ENCODE peak calls at places on chromosomes 3 and 15, in seven cellular contexts. O is AG04450; V is transverse colon; F is CD8-positive, alpha-beta memory T cell; D is A549; I is CD4-positive, alpha-beta T cell; T is effector memory CD4-positive, alpha-beta T cell. P is an unnamed sample.

GRCh38 chr3:149343951-149344350 is 10.5 kb upstream of the TM4SF18 start:
- DNase-seq in O (no peak), V (no peak), F (no peak), D (no peak), I (no peak), T (no peak), P (no peak)

GRCh38 chr3:133595341-133595740 is 21.9 kb downstream of the CDV3 start:
- DNase-seq in O (no peak), V (no peak), F (no peak), D (no peak), I (no peak), T (no peak), P (no peak)

GRCh38 chr15:74438696-74439316 is 5.0 kb upstream of the SEMA7A start:
- DNase-seq in O (peak; percentile 55), V (peak; percentile 68), F (peak; percentile 63), D (peak; percentile 64), I (peak; percentile 67), T (peak; percentile 48), P (peak; percentile 57)

GRCh38 chr3:13002398-13003124 is 70.7 kb downstream of the IQSEC1 start:
- DNase-seq in O (no peak), V (peak; percentile 4), F (peak; percentile 63), D (no peak), I (no peak), T (no peak), P (no peak)

GRCh38 chr15:49227602-49228001 is 57.6 kb downstream of the GALK2 start:
- DNase-seq in O (no peak), V (no peak), F (no peak), D (no peak), I (no peak), T (no peak), P (no peak)

GRCh38 chr3:169780738-169781137 is 7.5 kb downstream of the MYNN start:
- DNase-seq in O (no peak), V (no peak), F (no peak), D (no peak), I (no peak), T (no peak), P (no peak)

GRCh38 chr3:131731709-131732108 is 228.9 kb upstream of the MRPL3 start:
- DNase-seq in O (no peak), V (no peak), F (no peak), D (no peak), I (no peak), T (no peak), P (no peak)

GRCh38 chr3:8668216-8668615 is 23.6 kb upstream of the SSUH2 start:
- DNase-seq in O (no peak), V (no peak), F (no peak), D (no peak), I (no peak), T (no peak), P (no peak)

GRCh38 chr3:81998139-81998755 is 236.8 kb upstream of the GBE1 start:
- DNase-seq in O (no peak), V (no peak), F (no peak), D (no peak), I (no peak), T (no peak), P (no peak)

GRCh38 chr3:179020112-179020511 is 51.5 kb downstream of the ZMAT3 start:
- DNase-seq in O (no peak), V (no peak), F (no peak), D (no peak), I (no peak), T (no peak), P (no peak)

GRCh38 chr15:55588070-55588817 is at the start of gene PYGO1:
- DNase-seq in O (peak; percentile 24), V (peak; percentile 19), F (peak; percentile 7), D (peak; percentile 78), I (no peak), T (no peak), P (no peak)

GRCh38 chr15:84747423-84748273 is 744 bp upstream of the ZNF592 start:
- DNase-seq in O (no peak), V (peak; percentile 78), F (peak; percentile 77), D (peak; percentile 83), I (peak; percentile 63), T (peak; percentile 67), P (no peak)

GRCh38 chr15:45654749-45655148 is 19.9 kb downstream of the SQOR start:
- DNase-seq in O (no peak), V (no peak), F (no peak), D (no peak), I (no peak), T (no peak), P (no peak)

GRCh38 chr15:60703196-60703933 is 224.4 kb upstream of the ICE2 start:
- DNase-seq in O (no peak), V (no peak), F (no peak), D (no peak), I (no peak), T (no peak), P (no peak)

GRCh38 chr3:88167704-88168103 is 17.9 kb downstream of the C3orf38 start:
- DNase-seq in O (no peak), V (no peak), F (no peak), D (no peak), I (no peak), T (no peak), P (no peak)

GRCh38 chr3:49162751-49163419 is 3.2 kb downstream of the CCDC71 start:
- DNase-seq in O (no peak), V (no peak), F (no peak), D (no peak), I (no peak), T (no peak), P (no peak)

GRCh38 chr3:49166752-49167556 is 823 bp upstream of the CCDC71 start:
- DNase-seq in O (no peak), V (no peak), F (no peak), D (no peak), I (no peak), T (no peak), P (no peak)

GRCh38 chr3:49165771-49166751 is at the start of gene CCDC71:
- DNase-seq in O (peak; percentile 7), V (peak; percentile 73), F (peak; percentile 72), D (peak; percentile 61), I (peak; percentile 64), T (peak; percentile 49), P (peak; percentile 74)

GRCh38 chr3:49163609-49164008 is 2.5 kb downstream of the CCDC71 start:
- DNase-seq in O (no peak), V (no peak), F (no peak), D (no peak), I (no peak), T (no peak), P (no peak)

GRCh38 chr3:49164983-49165720 is 979 bp downstream of the CCDC71 start:
- DNase-seq in O (no peak), V (no peak), F (no peak), D (no peak), I (no peak), T (no peak), P (no peak)
- H3K27ac ChIP-seq in O (no peak overlapping the region), V (peak overlapping the region; percentile 90), F (peak overlapping the region; percentile 40), D (peak overlapping the region; percentile 100), I (peak overlapping the region; percentile 48), T (peak overlapping the region; percentile 70), P (no peak overlapping the region)

DNA sequence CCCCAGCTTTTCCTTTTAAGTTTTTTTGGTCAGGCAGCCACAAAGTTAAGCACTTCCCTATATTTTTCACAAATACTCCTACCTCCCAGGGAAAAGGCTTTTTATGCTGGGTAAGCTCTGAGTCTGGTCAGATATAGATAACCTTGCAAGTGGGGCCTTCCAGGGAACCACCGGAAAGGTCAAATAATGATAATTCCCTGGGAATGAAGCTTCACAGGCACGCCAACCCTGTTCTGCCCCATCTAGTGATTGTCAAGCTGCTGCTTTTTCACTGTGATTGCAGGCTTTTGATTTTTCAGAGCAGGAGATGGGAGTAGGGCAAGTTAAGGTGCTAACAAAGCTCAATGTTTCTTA is 121.0 kb downstream of the ZNF609 start:
- DNase-seq in O (no peak), V (no peak), F (no peak), D (no peak), I (no peak), T (no peak), P (no peak)
- H3K9me3 ChIP-seq in O (peaks cover 18% of the 10 kb centered on the region), V (peaks cover 5% of the 10 kb centered on the region), F (no peaks in the 10 kb centered on the region), D (peaks cover 32% of the 10 kb centered on the region), I (peaks cover 9% of the 10 kb centered on the region), T (no peaks in the 10 kb centered on the region), P (no peaks in the 10 kb centered on the region)

GRCh38 chr3:111534701-111535100 is 7.3 kb upstream of the CD96 start:
- DNase-seq in O (no peak), V (no peak), F (no peak), D (no peak), I (no peak), T (no peak), P (no peak)
- H3K27ac ChIP-seq in O (no peak overlapping the region), V (no peak overlapping the region), F (no peak overlapping the region), D (no peak overlapping the region), I (no peak overlapping the region), T (no peak overlapping the region), P (no peak overlapping the region)

GRCh38 chr3:67382551-67382950 is 271.9 kb downstream of the SUCLG2 start:
- DNase-seq in O (no peak), V (no peak), F (no peak), D (no peak), I (no peak), T (no peak), P (no peak)

GRCh38 chr3:67381667-67382272 is 272.6 kb downstream of the SUCLG2 start:
- DNase-seq in O (no peak), V (no peak), F (no peak), D (peak; percentile 15), I (no peak), T (no peak), P (no peak)

GRCh38 chr3:67386446-67386845 is 268.0 kb downstream of the SUCLG2 start:
- DNase-seq in O (no peak), V (no peak), F (no peak), D (no peak), I (no peak), T (no peak), P (no peak)

GRCh38 chr3:67384790-67385397 is 269.5 kb downstream of the SUCLG2 start:
- DNase-seq in O (peak; percentile 13), V (no peak), F (peak; percentile 5), D (peak; percentile 57), I (peak; percentile 16), T (no peak), P (peak; percentile 43)

GRCh38 chr3:67383379-67383778 is 271.0 kb downstream of the SUCLG2 start:
- DNase-seq in O (no peak), V (no peak), F (no peak), D (no peak), I (no peak), T (no peak), P (no peak)
- H3K9me3 ChIP-seq in O (no peaks in the 10 kb centered on the region), V (no peaks in the 10 kb centered on the region), F (no peaks in the 10 kb centered on the region), D (no peaks in the 10 kb centered on the region), I (no peaks in the 10 kb centered on the region), T (no peaks in the 10 kb centered on the region), P (no peaks in the 10 kb centered on the region)

GRCh38 chr3:143171141-143171651 is 51.6 kb downstream of the CHST2 start:
- DNase-seq in O (peak; percentile 32), V (no peak), F (peak; percentile 14), D (no peak), I (no peak), T (no peak), P (no peak)
- H3K27ac ChIP-seq in O (peak overlapping the region; percentile 40), V (peak overlapping the region; percentile 13), F (no peak overlapping the region), D (no peak overlapping the region), I (peak overlapping the region; percentile 61), T (no peak overlapping the region), P (no peak overlapping the region)

DNA sequence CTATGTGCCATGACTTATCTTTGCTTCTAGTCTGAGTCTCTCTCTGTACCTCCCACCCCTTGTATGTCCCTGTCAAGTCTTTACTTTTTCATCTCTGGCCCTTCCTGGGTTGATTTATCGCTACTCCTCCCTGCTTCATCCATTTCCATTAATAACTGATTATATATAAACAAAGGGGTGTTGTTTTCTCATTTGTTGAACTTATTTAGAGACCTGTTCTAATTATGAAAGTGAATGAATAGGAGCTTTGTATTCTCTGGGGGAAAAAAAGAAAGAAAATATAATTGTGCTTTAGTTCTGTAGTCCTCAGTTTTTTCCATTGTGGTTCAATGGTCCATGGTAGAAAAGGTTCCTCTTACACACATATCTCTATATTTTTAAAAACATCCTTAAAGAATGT is 328.9 kb upstream of the PPP2R3A start:
- DNase-seq in O (no peak), V (no peak), F (no peak), D (no peak), I (no peak), T (no peak), P (no peak)
- H3K9me3 ChIP-seq in O (no peaks in the 10 kb centered on the region), V (no peaks in the 10 kb centered on the region), F (no peaks in the 10 kb centered on the region), D (no peaks in the 10 kb centered on the region), I (no peaks in the 10 kb centered on the region), T (no peaks in the 10 kb centered on the region), P (no peaks in the 10 kb centered on the region)

P was measured in iPS DF 6.9.